ENCODE peak calls at places on chromosomes 2 and 18, in eight cellular contexts. H is transverse colon, M is A549, T is stomach, W is K562, C is sigmoid colon, B is ovary, F is HepG2. Z is an unnamed sample.

GRCh38 chr18:75161629-75162028 is 47.3 kb downstream of the PTGR3 start:
- DNase-seq in H (peak), M (peak), T (peak), W (peak), C (no peak), B (no peak), F (peak), Z (no peak)

GRCh38 chr2:71646028-71646427 is 192.7 kb downstream of the DYSF start:
- DNase-seq in H (no peak), M (no peak), T (no peak), W (no peak), C (peak), B (no peak), F (no peak), Z (no peak)

GRCh38 chr2:238505119-238505891 is 78.6 kb downstream of the ASB1 start:
- DNase-seq in H (no peak), M (no peak), T (no peak), W (peak), C (peak), B (peak), F (peak), Z (no peak)

GRCh38 chr18:31261792-31262582 is 56.0 kb upstream of the DSG1 start:
- DNase-seq in H (no peak), M (no peak), T (no peak), W (no peak), C (no peak), B (no peak), F (peak), Z (no peak)

GRCh38 chr18:48803518-48803917 is 147.2 kb downstream of the SMAD7 start:
- DNase-seq in H (peak), M (no peak), T (peak), W (peak), C (peak), B (peak), F (no peak), Z (no peak)

GRCh38 chr18:68275616-68276015 is 439.3 kb downstream of the TMX3 start:
- DNase-seq in H (no peak), M (no peak), T (no peak), W (no peak), C (no peak), B (no peak), F (no peak), Z (no peak)

GRCh38 chr2:12131975-12132374 is 385.5 kb downstream of the LPIN1 start:
- DNase-seq in H (no peak), M (no peak), T (no peak), W (no peak), C (no peak), B (no peak), F (no peak), Z (no peak)

GRCh38 chr2:104078431-104079157 is 775.3 kb upstream of the POU3F3 start:
- DNase-seq in H (no peak), M (no peak), T (no peak), W (no peak), C (no peak), B (no peak), F (no peak), Z (peak)

GRCh38 chr2:174675615-174676014 is 78.0 kb upstream of the WIPF1 start:
- DNase-seq in H (no peak), M (no peak), T (no peak), W (no peak), C (no peak), B (no peak), F (no peak), Z (no peak)

GRCh38 chr18:58307441-58307840 is 263.4 kb downstream of the NEDD4L start:
- DNase-seq in H (no peak), M (no peak), T (no peak), W (no peak), C (no peak), B (no peak), F (no peak), Z (no peak)

GRCh38 chr2:218002792-218003191 is at the start of gene TNS1:
- DNase-seq in H (no peak), M (no peak), T (no peak), W (no peak), C (peak), B (peak), F (no peak), Z (no peak)

GRCh38 chr18:3248062-3248669 is 565 bp downstream of the MYL12A start:
- DNase-seq in H (peak), M (no peak), T (no peak), W (no peak), C (peak), B (no peak), F (no peak), Z (no peak)

GRCh38 chr2:88211005-88211808 is 41.1 kb downstream of the THNSL2 start:
- DNase-seq in H (no peak), M (no peak), T (no peak), W (no peak), C (no peak), B (no peak), F (no peak), Z (no peak)

GRCh38 chr2:96665083-96665569 is 22.6 kb downstream of the FER1L5 start:
- DNase-seq in H (no peak), M (peak), T (no peak), W (no peak), C (peak), B (peak), F (peak), Z (no peak)

GRCh38 chr2:164826293-164827243 is 15.1 kb downstream of the COBLL1 start:
- DNase-seq in H (peak), M (no peak), T (peak), W (no peak), C (no peak), B (no peak), F (peak), Z (no peak)

GRCh38 chr2:143209570-143210445 is 80.6 kb downstream of the ARHGAP15 start:
- DNase-seq in H (no peak), M (no peak), T (no peak), W (no peak), C (no peak), B (no peak), F (no peak), Z (no peak)

GRCh38 chr2:118855451-118856279 is 8.2 kb upstream of the EN1 start:
- DNase-seq in H (peak), M (peak), T (peak), W (peak), C (peak), B (peak), F (peak), Z (peak)

GRCh38 chr2:45283764-45284620 is 274.7 kb upstream of the SIX2 start:
- DNase-seq in H (no peak), M (peak), T (no peak), W (no peak), C (no peak), B (no peak), F (no peak), Z (no peak)

GRCh38 chr2:114218368-114218767 is 224.1 kb upstream of the DPP10 start:
- DNase-seq in H (no peak), M (no peak), T (no peak), W (no peak), C (no peak), B (no peak), F (no peak), Z (no peak)

GRCh38 chr2:174787485-174788205 is 23.4 kb upstream of the CHRNA1 start:
- DNase-seq in H (no peak), M (no peak), T (no peak), W (no peak), C (no peak), B (no peak), F (peak), Z (peak)

GRCh38 chr2:54549912-54550518 is 93.9 kb downstream of the SPTBN1 start:
- DNase-seq in H (peak), M (no peak), T (no peak), W (no peak), C (no peak), B (no peak), F (no peak), Z (no peak)

GRCh38 chr2:1990724-1991123 is 246.4 kb upstream of the PXDN start:
- DNase-seq in H (no peak), M (no peak), T (no peak), W (no peak), C (peak), B (no peak), F (no peak), Z (no peak)

GRCh38 chr2:147937744-147938349 is 82.7 kb downstream of the ORC4 start:
- DNase-seq in H (no peak), M (no peak), T (no peak), W (peak), C (no peak), B (no peak), F (peak), Z (no peak)

DNA sequence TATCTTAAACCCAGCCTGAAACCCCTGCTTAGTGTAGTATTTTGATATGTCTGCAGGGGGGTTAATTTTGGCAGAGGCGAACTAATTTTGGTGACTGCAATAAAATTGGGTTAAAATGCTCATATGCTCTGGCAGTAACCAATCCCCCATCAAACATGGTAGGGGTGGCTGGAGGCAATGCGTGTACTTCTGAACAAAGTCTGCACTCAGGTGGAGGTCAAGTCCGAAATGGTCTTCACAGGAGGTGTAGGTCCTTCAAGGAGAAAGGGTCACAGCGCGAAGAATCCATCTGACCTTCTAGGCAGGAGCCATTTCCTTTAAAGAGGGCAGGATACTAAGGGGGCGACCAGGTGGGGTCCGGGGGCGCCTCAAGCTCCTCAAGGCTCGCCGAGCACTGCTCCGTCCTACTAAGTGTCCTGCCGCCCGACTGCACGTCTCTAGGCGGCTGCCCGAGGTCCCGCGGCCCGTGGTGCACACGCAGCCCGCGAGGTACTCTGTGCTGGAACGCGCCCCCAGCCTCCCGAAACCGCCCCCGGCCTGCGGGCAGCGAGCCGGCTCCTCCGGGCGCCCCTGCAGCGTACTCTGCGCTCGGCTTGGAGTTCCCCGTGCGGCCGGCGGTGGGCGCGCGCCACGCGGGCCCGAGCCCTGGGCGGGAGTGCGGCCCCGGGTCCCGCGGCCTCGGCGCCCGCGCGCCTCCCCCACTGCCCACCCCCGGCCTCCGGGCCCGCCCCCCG is 1.7 kb upstream of the LDLRAD4 start:
- DNase-seq in H (peak), M (no peak), T (peak), W (no peak), C (peak), B (peak), F (no peak), Z (peak)
- TF ChIP-seq EP300 in H (no peak), M (no peak), T (no peak), W (no peak), C (no peak), B (no peak), F (no peak), Z (no peak)

GRCh38 chr2:72765997-72766609 is 59.7 kb downstream of the EXOC6B start:
- DNase-seq in H (no peak), M (no peak), T (no peak), W (no peak), C (no peak), B (no peak), F (no peak), Z (no peak)
- TF ChIP-seq EP300 in H (no peak), M (no peak), T (no peak), W (no peak), C (no peak), B (no peak), F (no peak), Z (no peak)

GRCh38 chr2:42722328-42723190 is 41.4 kb downstream of the OXER1 start:
- DNase-seq in H (peak), M (no peak), T (peak), W (no peak), C (peak), B (peak), F (no peak), Z (no peak)
- TF ChIP-seq EP300 in H (no peak), M (no peak), T (no peak), W (no peak), C (no peak), B (no peak), F (no peak), Z (no peak)

DNA sequence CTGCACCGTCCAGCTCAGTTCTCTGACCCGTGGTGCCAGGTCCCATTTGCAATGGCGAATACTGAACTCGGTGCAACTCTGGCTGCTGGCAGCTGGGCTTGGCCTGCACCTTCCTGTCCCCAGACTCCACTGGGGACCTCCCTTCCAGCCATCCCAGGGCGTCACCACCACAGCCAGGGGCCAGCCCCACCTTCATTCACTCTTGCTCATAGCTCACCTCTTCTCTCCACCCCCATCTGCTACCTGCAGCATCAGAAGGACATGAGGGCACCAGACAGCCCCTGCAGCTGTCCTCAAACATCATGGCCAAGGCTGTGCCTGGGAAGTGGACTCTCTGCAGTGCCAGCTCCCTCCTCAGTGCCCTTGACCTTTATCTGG is 16.2 kb upstream of the ALPI start:
- DNase-seq in H (no peak), M (no peak), T (no peak), W (no peak), C (no peak), B (peak), F (no peak), Z (no peak)
- TF ChIP-seq EP300 in H (no peak), M (no peak), T (no peak), W (no peak), C (no peak), B (no peak), F (no peak), Z (no peak)

Z was measured in H1.